ENCODE peak calls at places on chromosomes 2 and 18, in five cellular contexts. P is endodermal cell; D is uterus; M is CD8-positive, alpha-beta memory T cell; J is Peyer's patch. Y is an unnamed sample. For H3K36me3, the result is how much of the 10 kb centered on the place peaks cover.

GRCh38 chr18:22009242-22009641 is 160.1 kb upstream of the GATA6 start:
- DNase-seq in M (no peak), P (no peak), J (no peak), D (no peak), Y (no peak)

GRCh38 chr2:166411473-166412230 is 35.9 kb upstream of the SCN9A start:
- DNase-seq in D (no peak), M (no peak), J (no peak), P (no peak), Y (no peak)

GRCh38 chr18:10926565-10927194 is 222.7 kb downstream of the PIEZO2 start:
- DNase-seq in J (no peak), M (no peak), P (no peak), D (no peak), Y (no peak)

GRCh38 chr18:45337477-45337876 is 277.8 kb upstream of the SLC14A2 start:
- DNase-seq in P (no peak), D (no peak), J (no peak), M (no peak), Y (no peak)

GRCh38 chr18:21998531-21998930 is 170.9 kb upstream of the GATA6 start:
- DNase-seq in M (no peak), D (no peak), P (no peak), J (peak), Y (peak)

GRCh38 chr2:169119816-169120215 is 50.5 kb downstream of the DHRS9 start:
- DNase-seq in D (no peak), P (no peak), M (no peak), J (no peak), Y (no peak)

GRCh38 chr2:26706616-26707473 is 14.3 kb downstream of the KCNK3 start:
- DNase-seq in J (no peak), D (no peak), M (no peak), P (peak), Y (no peak)

GRCh38 chr2:78175642-78176041 is 653.5 kb upstream of the LRRTM4 start:
- DNase-seq in J (no peak), D (no peak), P (peak), M (no peak), Y (no peak)

GRCh38 chr2:38216886-38217285 is 140.9 kb upstream of the CYP1B1 start:
- DNase-seq in D (no peak), J (no peak), M (no peak), P (no peak), Y (no peak)

GRCh38 chr2:11480859-11481258 is 14.9 kb upstream of the E2F6 start:
- DNase-seq in M (no peak), P (no peak), D (no peak), J (no peak), Y (no peak)

DNA sequence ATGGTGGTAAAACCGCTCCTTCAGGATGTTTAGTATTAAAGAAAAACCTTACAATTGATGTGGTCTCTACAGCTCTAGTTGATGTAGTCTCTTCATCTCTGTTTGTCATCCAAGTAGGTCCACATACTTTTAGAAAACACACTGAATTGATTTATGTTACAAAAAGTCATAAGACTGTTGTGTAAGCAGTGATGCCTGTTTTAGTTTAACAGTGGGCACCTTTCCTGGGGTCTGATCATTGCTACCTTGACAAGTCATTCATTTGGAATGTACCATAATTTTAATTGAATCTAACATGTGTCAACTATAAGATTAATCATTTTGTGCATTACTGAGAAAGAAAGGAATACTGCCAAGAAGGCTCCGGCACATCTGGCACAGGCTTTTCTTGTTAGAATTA is 34.3 kb downstream of the GIGYF2 start:
- DNase-seq in P (no peak), J (no peak), M (no peak), D (no peak), Y (no peak)
- H3K36me3 ChIP-seq in P (half or more), J (under half), M (under half), D (under half), Y (half or more)

GRCh38 chr2:3421053-3421452 is 41.6 kb downstream of the TRAPPC12 start:
- DNase-seq in J (no peak), P (no peak), D (no peak), M (no peak), Y (no peak)

GRCh38 chr2:3424171-3424795 is 44.8 kb downstream of the TRAPPC12 start:
- DNase-seq in D (no peak), M (no peak), J (no peak), P (no peak), Y (no peak)

GRCh38 chr2:3421541-3421940 is 42.0 kb downstream of the TRAPPC12 start:
- DNase-seq in P (no peak), D (no peak), J (no peak), M (no peak), Y (no peak)

GRCh38 chr2:3422161-3422767 is 42.8 kb downstream of the TRAPPC12 start:
- DNase-seq in P (no peak), M (no peak), D (no peak), J (no peak), Y (no peak)

GRCh38 chr2:3423492-3424170 is 44.1 kb downstream of the TRAPPC12 start:
- DNase-seq in P (peak), D (peak), J (peak), M (peak), Y (peak)
- H3K36me3 ChIP-seq in P (under half), D (under half), J (under half), M (under half), Y (half or more)

DNA sequence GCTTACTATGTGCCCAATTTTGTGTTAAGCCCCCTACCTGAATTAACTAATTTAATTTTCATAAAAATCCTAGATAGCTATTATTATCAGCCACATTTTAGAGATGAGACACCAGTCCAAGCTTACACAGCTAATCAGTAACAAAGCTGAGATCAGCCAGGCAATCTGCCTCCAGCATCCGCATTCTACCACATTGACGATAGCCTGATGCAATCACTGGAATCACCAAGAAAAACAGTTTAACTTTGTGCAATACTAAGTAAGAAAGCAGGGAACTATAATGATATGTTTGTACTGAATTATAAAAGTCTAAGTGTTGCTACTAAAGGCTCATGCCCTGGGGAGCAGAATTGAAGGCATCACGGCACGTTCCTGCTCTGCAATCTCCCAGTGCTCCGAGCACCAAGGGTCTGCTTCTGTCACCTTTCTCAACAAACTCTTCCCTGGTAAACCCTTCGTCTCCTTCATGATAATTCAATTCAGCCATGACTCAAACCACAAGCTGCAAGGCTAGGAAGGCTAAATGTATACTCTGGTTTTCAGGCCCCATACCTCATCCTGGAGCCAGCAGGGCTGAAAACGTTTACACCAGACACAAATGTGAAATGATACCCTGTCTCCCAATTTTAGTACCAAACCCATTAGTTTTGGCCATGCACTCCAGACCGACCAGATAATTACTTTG is 19.4 kb downstream of the KANSL3 start:
- DNase-seq in J (no peak), M (no peak), P (no peak), D (no peak), Y (no peak)
- H3K36me3 ChIP-seq in J (under half), M (under half), P (half or more), D (under half), Y (half or more)

GRCh38 chr2:10341193-10341592 is 38.5 kb downstream of the HPCAL1 start:
- DNase-seq in J (peak), D (no peak), P (no peak), M (no peak), Y (no peak)
- H3K36me3 ChIP-seq in J (under half), D (under half), P (under half), M (under half), Y (under half)

GRCh38 chr2:42297322-42297936 is 63.6 kb downstream of the COX7A2L start:
- DNase-seq in M (no peak), J (no peak), P (no peak), D (no peak), Y (no peak)

GRCh38 chr2:42296226-42296625 is 64.8 kb downstream of the COX7A2L start:
- DNase-seq in M (no peak), J (no peak), D (no peak), P (no peak), Y (no peak)

GRCh38 chr2:42300527-42300926 is 60.5 kb downstream of the COX7A2L start:
- DNase-seq in J (no peak), D (no peak), P (no peak), M (no peak), Y (no peak)

GRCh38 chr2:42298132-42298531 is 62.9 kb downstream of the COX7A2L start:
- DNase-seq in P (no peak), D (no peak), M (no peak), J (no peak), Y (no peak)

DNA sequence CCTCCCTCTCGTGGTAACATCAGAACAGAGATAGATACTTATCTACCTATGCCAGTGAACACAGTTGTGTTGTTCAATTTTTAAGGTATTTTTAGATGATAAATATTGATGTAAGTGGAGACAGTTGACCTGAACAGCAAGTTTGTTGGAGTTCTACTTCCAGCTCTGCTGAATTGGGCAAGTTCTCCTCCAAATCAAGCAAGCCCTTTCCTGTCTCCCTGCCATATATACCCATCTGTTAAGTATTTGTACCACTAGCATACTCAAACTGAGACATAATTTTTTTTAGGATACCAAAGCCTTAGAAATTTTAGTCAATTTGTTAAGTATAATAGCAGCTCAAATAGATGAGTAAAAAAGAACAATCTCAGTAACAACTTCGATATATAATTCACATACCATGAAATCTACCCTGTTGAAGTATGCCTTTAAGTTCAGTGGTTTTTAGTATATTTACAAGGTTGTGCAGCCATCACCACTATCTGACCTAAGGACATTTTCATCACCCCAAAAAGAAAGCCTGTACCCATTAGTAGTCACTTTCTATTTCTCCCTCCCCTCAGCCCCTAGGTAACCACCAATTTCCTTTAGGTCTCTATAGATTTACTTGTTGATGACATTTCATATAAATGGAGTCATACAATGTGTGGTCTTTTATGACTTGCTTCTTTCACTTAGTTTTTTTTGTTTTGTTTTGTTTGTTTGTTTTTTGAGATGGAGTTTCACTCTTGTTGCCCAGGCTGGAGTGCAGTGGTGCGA is 61.8 kb downstream of the COX7A2L start:
- DNase-seq in P (no peak), M (no peak), D (no peak), J (no peak), Y (no peak)
- H3K36me3 ChIP-seq in P (half or more), M (under half), D (under half), J (under half), Y (half or more)

DNA sequence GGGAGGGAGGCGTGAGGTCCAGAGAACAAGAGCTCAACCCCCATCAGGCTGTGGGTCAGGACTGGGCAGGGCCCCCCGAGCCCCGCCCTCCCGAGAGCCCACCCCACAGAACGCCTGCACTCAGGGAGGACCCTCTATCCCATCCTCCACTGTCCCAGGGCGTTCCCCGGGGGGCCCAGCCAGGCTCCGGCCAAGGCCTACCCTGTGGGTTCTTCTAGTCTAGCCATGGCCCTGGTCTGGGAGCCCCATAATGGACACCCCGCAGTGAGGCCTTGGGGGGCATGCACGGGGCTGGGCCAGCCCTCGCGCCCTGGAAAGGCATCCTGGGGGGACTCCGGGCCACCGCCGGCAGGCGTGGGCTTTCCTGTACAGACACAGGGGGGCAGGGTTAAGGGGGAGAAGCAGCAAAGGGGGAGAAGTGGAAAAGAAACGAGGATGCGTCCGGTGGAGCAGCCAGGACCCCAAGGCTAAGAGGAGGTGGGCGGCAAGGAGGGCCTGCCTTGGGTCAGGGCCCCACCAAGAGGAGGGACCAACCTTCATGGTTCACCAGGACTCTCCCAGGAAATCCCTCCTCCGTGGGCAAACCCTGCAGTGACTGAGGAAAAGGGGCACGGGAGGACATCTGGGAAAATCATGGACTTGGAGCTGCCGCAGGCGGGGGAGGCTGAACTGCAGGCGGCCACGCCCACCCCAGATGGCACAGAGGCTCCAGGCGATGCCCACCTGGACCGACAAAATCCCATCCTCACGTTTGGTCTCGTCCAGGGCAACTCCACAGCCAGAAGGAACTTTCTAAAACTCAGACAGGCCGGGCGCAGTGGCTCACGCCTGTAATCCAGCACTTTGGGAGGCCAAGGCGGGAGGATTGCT is 2.7 kb upstream of the CROCC2 start:
- DNase-seq in M (no peak), P (no peak), D (no peak), J (no peak), Y (no peak)
- H3K36me3 ChIP-seq in M (under half), P (under half), D (under half), J (under half), Y (under half)

DNA sequence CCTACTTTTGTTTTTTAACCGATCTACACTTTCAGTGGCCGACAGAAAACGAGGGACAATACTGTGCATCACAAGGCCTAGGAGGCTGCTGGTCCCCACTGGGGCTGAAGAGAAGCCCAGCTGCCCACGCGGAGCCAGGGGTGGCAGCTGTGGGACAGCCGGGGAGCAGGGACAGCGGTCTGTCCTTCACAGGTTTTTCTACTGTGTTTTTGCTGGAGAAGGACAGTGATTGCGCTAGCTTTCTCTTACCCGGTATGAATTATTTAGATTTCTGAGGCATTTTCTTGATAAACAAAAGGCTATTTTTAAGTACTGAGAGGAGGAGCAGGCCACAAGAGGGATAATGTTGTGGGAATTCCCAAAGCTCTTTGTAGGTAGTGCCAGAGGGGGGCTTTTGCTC is 219.8 kb downstream of the ATAD2B start:
- DNase-seq in D (no peak), J (no peak), P (no peak), M (no peak), Y (no peak)
- H3K36me3 ChIP-seq in D (under half), J (under half), P (under half), M (under half), Y (under half)